ENCODE peak calls at places on chromosomes 7 and 10, in eight cellular contexts. One of them, this sample, is unnamed.

GRCh38 chr10:49071221-49071761 is 44.0 kb downstream of the VSTM4 start:
- DNase-seq in cardiac fibroblast: no peak
- DNase-seq in bronchial epithelial cell: peak; percentile 83
- DNase-seq in dorsolateral prefrontal cortex: no peak
- DNase-seq in B cell: no peak
- DNase-seq in lung: peak; percentile 26
- DNase-seq in suprapubic skin: no peak
- DNase-seq in brain microvascular endothelial cell: no peak
- DNase-seq in this sample: no peak

GRCh38 chr10:33233635-33234034 is 100.8 kb downstream of the NRP1 start:
- DNase-seq in dorsolateral prefrontal cortex: no peak
- DNase-seq in brain microvascular endothelial cell: no peak
- DNase-seq in suprapubic skin: no peak
- DNase-seq in bronchial epithelial cell: no peak
- DNase-seq in B cell: no peak
- DNase-seq in cardiac fibroblast: peak; percentile 46
- DNase-seq in lung: no peak
- DNase-seq in this sample: no peak

GRCh38 chr7:131897016-131897789 is 340.8 kb upstream of the PODXL start:
- DNase-seq in suprapubic skin: no peak
- DNase-seq in B cell: no peak
- DNase-seq in dorsolateral prefrontal cortex: no peak
- DNase-seq in lung: no peak
- DNase-seq in bronchial epithelial cell: peak; percentile 50
- DNase-seq in brain microvascular endothelial cell: peak; percentile 32
- DNase-seq in cardiac fibroblast: peak; percentile 52
- DNase-seq in this sample: no peak

GRCh38 chr7:128867842-128868623 is 5.4 kb downstream of the ATP6V1F start:
- DNase-seq in dorsolateral prefrontal cortex: no peak
- DNase-seq in lung: no peak
- DNase-seq in suprapubic skin: no peak
- DNase-seq in bronchial epithelial cell: peak; percentile 92
- DNase-seq in cardiac fibroblast: no peak
- DNase-seq in B cell: no peak
- DNase-seq in brain microvascular endothelial cell: peak; percentile 28
- DNase-seq in this sample: peak; percentile 55

GRCh38 chr7:85316489-85316888 is 129.6 kb upstream of the SEMA3D start:
- DNase-seq in cardiac fibroblast: no peak
- DNase-seq in lung: no peak
- DNase-seq in bronchial epithelial cell: no peak
- DNase-seq in dorsolateral prefrontal cortex: no peak
- DNase-seq in suprapubic skin: no peak
- DNase-seq in B cell: no peak
- DNase-seq in brain microvascular endothelial cell: no peak
- DNase-seq in this sample: no peak

GRCh38 chr7:117041007-117041406 is 87.7 kb downstream of the ST7 start:
- DNase-seq in lung: no peak
- DNase-seq in suprapubic skin: no peak
- DNase-seq in dorsolateral prefrontal cortex: no peak
- DNase-seq in B cell: no peak
- DNase-seq in brain microvascular endothelial cell: peak; percentile 73
- DNase-seq in bronchial epithelial cell: no peak
- DNase-seq in cardiac fibroblast: no peak
- DNase-seq in this sample: no peak

GRCh38 chr10:97844672-97845071 is 5.0 kb upstream of the GOLGA7B start:
- DNase-seq in dorsolateral prefrontal cortex: no peak
- DNase-seq in suprapubic skin: no peak
- DNase-seq in bronchial epithelial cell: no peak
- DNase-seq in lung: no peak
- DNase-seq in brain microvascular endothelial cell: no peak
- DNase-seq in cardiac fibroblast: no peak
- DNase-seq in B cell: no peak
- DNase-seq in this sample: no peak

GRCh38 chr7:855686-856369 is 20.5 kb upstream of the GET4 start:
- DNase-seq in suprapubic skin: no peak
- DNase-seq in bronchial epithelial cell: no peak
- DNase-seq in brain microvascular endothelial cell: no peak
- DNase-seq in B cell: no peak
- DNase-seq in lung: no peak
- DNase-seq in cardiac fibroblast: no peak
- DNase-seq in dorsolateral prefrontal cortex: no peak
- DNase-seq in this sample: no peak

GRCh38 chr10:125060038-125060437 is 100.3 kb downstream of the CTBP2 start:
- DNase-seq in brain microvascular endothelial cell: peak; percentile 62
- DNase-seq in bronchial epithelial cell: no peak
- DNase-seq in dorsolateral prefrontal cortex: no peak
- DNase-seq in lung: no peak
- DNase-seq in suprapubic skin: no peak
- DNase-seq in cardiac fibroblast: peak; percentile 51
- DNase-seq in B cell: no peak
- DNase-seq in this sample: no peak

GRCh38 chr7:29485376-29486190 is 78.1 kb upstream of the PRR15 start:
- DNase-seq in suprapubic skin: no peak
- DNase-seq in lung: no peak
- DNase-seq in brain microvascular endothelial cell: no peak
- DNase-seq in bronchial epithelial cell: no peak
- DNase-seq in B cell: no peak
- DNase-seq in dorsolateral prefrontal cortex: no peak
- DNase-seq in cardiac fibroblast: no peak
- DNase-seq in this sample: peak; percentile 52

GRCh38 chr10:79487296-79488194 is 24.8 kb upstream of the EIF5AL1 start:
- DNase-seq in bronchial epithelial cell: peak; percentile 53
- DNase-seq in cardiac fibroblast: peak; percentile 78
- DNase-seq in lung: peak; percentile 59
- DNase-seq in dorsolateral prefrontal cortex: no peak
- DNase-seq in brain microvascular endothelial cell: peak; percentile 40
- DNase-seq in suprapubic skin: peak; percentile 73
- DNase-seq in B cell: peak; percentile 48
- DNase-seq in this sample: peak; percentile 65

GRCh38 chr10:102230861-102231356 is 4.8 kb downstream of the ELOVL3 start:
- DNase-seq in lung: no peak
- DNase-seq in dorsolateral prefrontal cortex: no peak
- DNase-seq in B cell: peak; percentile 74
- DNase-seq in cardiac fibroblast: peak; percentile 38
- DNase-seq in brain microvascular endothelial cell: no peak
- DNase-seq in suprapubic skin: no peak
- DNase-seq in bronchial epithelial cell: no peak
- DNase-seq in this sample: peak; percentile 32
- TF ChIP-seq CTCF in lung: no peak
- TF ChIP-seq CTCF in dorsolateral prefrontal cortex: peak; percentile 18
- TF ChIP-seq CTCF in B cell: no peak
- TF ChIP-seq CTCF in cardiac fibroblast: peak; percentile 40
- TF ChIP-seq CTCF in brain microvascular endothelial cell: peak; percentile 49
- TF ChIP-seq CTCF in suprapubic skin: no peak
- TF ChIP-seq CTCF in bronchial epithelial cell: peak; percentile 53
- TF ChIP-seq CTCF in this sample: no peak

DNA sequence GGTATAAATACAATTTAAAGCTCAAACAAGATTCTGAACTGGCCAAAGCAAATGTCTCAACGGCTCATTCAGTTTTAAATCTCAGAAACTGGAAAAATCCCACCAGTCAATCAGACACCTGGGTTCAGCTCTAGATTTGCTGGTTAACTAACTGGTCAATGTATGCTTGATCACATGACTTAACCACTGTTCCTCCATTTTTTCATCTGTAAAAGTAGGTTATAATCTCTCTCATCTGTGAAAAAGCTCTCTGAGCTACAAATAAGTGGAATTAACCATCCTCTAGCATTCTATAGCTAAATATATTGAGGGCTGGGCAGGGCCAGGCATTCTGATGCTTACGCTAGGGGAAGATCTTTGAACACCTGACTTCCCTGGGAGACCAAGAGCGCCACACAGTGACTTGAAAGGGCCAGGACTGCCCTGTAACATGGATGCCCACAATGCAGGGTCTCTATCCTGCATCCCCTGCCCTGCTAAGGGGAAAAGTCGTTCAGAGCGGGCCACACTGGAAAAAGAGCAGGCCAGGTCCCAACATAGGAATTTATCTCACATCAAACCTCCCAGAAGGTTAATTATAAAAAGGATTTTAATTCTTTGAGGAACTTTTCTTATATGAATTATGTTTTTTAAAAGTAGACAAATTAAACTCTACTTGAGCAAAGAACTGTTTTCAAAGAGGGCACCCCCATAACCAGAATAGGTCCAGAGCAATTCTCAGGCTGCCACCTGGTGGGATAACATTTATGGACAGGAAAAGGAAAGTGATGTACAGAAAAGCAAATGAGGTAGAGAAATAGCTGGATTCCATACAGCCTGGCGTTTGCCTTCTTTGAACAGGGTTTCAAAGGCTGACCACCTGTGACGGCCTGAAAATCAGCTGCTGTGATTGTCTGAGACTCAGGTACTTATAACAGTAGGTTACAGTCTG is 1.8 kb downstream of the RP9 start:
- DNase-seq in suprapubic skin: no peak
- DNase-seq in lung: no peak
- DNase-seq in cardiac fibroblast: peak; percentile 73
- DNase-seq in bronchial epithelial cell: peak; percentile 59
- DNase-seq in B cell: peak; percentile 63
- DNase-seq in dorsolateral prefrontal cortex: no peak
- DNase-seq in brain microvascular endothelial cell: peak; percentile 43
- DNase-seq in this sample: peak; percentile 78
- TF ChIP-seq CTCF in suprapubic skin: peak; percentile 7
- TF ChIP-seq CTCF in lung: no peak
- TF ChIP-seq CTCF in cardiac fibroblast: peak; percentile 53
- TF ChIP-seq CTCF in bronchial epithelial cell: peak; percentile 34
- TF ChIP-seq CTCF in B cell: peak; percentile 65
- TF ChIP-seq CTCF in dorsolateral prefrontal cortex: peak; percentile 19
- TF ChIP-seq CTCF in brain microvascular endothelial cell: peak; percentile 65
- TF ChIP-seq CTCF in this sample: peak; percentile 29

DNA sequence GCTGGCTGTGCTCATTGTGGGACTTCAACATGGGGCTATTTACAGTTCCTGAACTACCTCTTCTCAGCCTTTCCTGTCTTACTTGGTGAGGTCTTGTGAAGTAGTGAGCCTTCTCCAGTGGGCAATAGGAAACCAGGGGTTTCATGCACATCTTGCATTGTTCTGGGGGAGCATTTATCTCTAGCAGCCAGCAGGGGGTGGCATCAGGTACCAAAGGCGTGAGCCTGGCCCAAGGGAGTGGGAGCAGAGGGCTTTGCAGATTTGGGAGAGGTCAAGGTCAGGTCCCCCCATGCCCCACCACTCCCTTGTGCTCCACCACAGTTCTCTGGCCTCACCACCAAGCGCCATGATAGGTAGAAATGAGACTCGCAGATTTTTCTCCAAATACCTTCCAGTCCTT is 85.4 kb upstream of the NPTX2 start:
- DNase-seq in cardiac fibroblast: no peak
- DNase-seq in suprapubic skin: no peak
- DNase-seq in B cell: no peak
- DNase-seq in brain microvascular endothelial cell: no peak
- DNase-seq in dorsolateral prefrontal cortex: no peak
- DNase-seq in bronchial epithelial cell: no peak
- DNase-seq in lung: no peak
- DNase-seq in this sample: no peak
- TF ChIP-seq CTCF in cardiac fibroblast: no peak
- TF ChIP-seq CTCF in suprapubic skin: no peak
- TF ChIP-seq CTCF in B cell: no peak
- TF ChIP-seq CTCF in brain microvascular endothelial cell: no peak
- TF ChIP-seq CTCF in dorsolateral prefrontal cortex: no peak
- TF ChIP-seq CTCF in bronchial epithelial cell: no peak
- TF ChIP-seq CTCF in lung: no peak
- TF ChIP-seq CTCF in this sample: no peak

GRCh38 chr10:1962025-1962424 is 224.7 kb upstream of the ADARB2 start:
- DNase-seq in brain microvascular endothelial cell: no peak
- DNase-seq in suprapubic skin: no peak
- DNase-seq in dorsolateral prefrontal cortex: no peak
- DNase-seq in lung: no peak
- DNase-seq in cardiac fibroblast: no peak
- DNase-seq in B cell: no peak
- DNase-seq in bronchial epithelial cell: no peak
- DNase-seq in this sample: no peak
- TF ChIP-seq CTCF in brain microvascular endothelial cell: no peak
- TF ChIP-seq CTCF in suprapubic skin: no peak
- TF ChIP-seq CTCF in dorsolateral prefrontal cortex: no peak
- TF ChIP-seq CTCF in lung: no peak
- TF ChIP-seq CTCF in cardiac fibroblast: no peak
- TF ChIP-seq CTCF in B cell: no peak
- TF ChIP-seq CTCF in bronchial epithelial cell: no peak
- TF ChIP-seq CTCF in this sample: no peak

GRCh38 chr10:86598151-86598550 is 56.2 kb upstream of the OPN4 start:
- DNase-seq in B cell: no peak
- DNase-seq in suprapubic skin: no peak
- DNase-seq in lung: no peak
- DNase-seq in dorsolateral prefrontal cortex: no peak
- DNase-seq in brain microvascular endothelial cell: no peak
- DNase-seq in bronchial epithelial cell: no peak
- DNase-seq in cardiac fibroblast: peak; percentile 24
- DNase-seq in this sample: no peak

GRCh38 chr10:86594535-86594934 is 59.8 kb upstream of the OPN4 start:
- DNase-seq in bronchial epithelial cell: no peak
- DNase-seq in suprapubic skin: no peak
- DNase-seq in brain microvascular endothelial cell: peak; percentile 24
- DNase-seq in B cell: no peak
- DNase-seq in dorsolateral prefrontal cortex: no peak
- DNase-seq in lung: no peak
- DNase-seq in cardiac fibroblast: peak; percentile 54
- DNase-seq in this sample: no peak

GRCh38 chr10:86596266-86596665 is 58.1 kb upstream of the OPN4 start:
- DNase-seq in B cell: no peak
- DNase-seq in bronchial epithelial cell: no peak
- DNase-seq in dorsolateral prefrontal cortex: no peak
- DNase-seq in lung: no peak
- DNase-seq in brain microvascular endothelial cell: no peak
- DNase-seq in suprapubic skin: no peak
- DNase-seq in cardiac fibroblast: peak; percentile 31
- DNase-seq in this sample: no peak

GRCh38 chr10:86597306-86597705 is 57.0 kb upstream of the OPN4 start:
- DNase-seq in dorsolateral prefrontal cortex: no peak
- DNase-seq in bronchial epithelial cell: no peak
- DNase-seq in B cell: no peak
- DNase-seq in lung: no peak
- DNase-seq in suprapubic skin: no peak
- DNase-seq in brain microvascular endothelial cell: no peak
- DNase-seq in cardiac fibroblast: no peak
- DNase-seq in this sample: peak; percentile 25

DNA sequence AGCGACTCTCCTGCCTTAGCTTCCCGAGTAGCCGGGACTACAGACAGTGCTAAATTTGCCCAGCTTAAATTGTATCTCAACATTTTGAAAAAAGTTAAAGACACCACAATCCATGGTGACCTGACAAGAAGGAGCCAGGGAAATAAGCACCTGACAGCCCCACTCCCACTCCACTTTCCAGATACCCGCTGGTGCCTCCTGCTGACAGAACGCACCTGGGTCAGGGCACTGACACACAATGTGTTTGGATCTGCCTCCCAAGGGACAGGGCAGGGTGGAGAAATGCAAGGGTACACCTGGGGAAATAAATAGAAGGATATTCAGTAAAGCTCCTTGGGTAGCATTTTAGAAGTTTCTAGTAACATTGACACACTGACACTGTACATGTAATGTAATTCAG is 58.9 kb upstream of the OPN4 start:
- DNase-seq in B cell: no peak
- DNase-seq in suprapubic skin: no peak
- DNase-seq in dorsolateral prefrontal cortex: no peak
- DNase-seq in bronchial epithelial cell: no peak
- DNase-seq in brain microvascular endothelial cell: no peak
- DNase-seq in lung: no peak
- DNase-seq in cardiac fibroblast: no peak
- DNase-seq in this sample: no peak
- TF ChIP-seq CTCF in B cell: no peak
- TF ChIP-seq CTCF in suprapubic skin: no peak
- TF ChIP-seq CTCF in dorsolateral prefrontal cortex: no peak
- TF ChIP-seq CTCF in bronchial epithelial cell: no peak
- TF ChIP-seq CTCF in brain microvascular endothelial cell: no peak
- TF ChIP-seq CTCF in lung: no peak
- TF ChIP-seq CTCF in cardiac fibroblast: no peak
- TF ChIP-seq CTCF in this sample: no peak

This sample was measured in Peyer's patch.